ENCODE peak calls at places on chromosomes 13 and 19, in four cellular contexts. V is brain microvascular endothelial cell, Z is aorta, R is upper lobe of right lung. G is an unnamed sample.

GRCh38 chr13:31880849-31881494 is 141.6 kb downstream of the RXFP2 start:
- DNase-seq in R (no peak), V (no peak), Z (no peak), G (no peak)

GRCh38 chr19:18940791-18941627 is at the start of gene HOMER3:
- DNase-seq in Z (peak; percentile 86), R (peak; percentile 91), V (peak; percentile 29), G (peak; percentile 91)

GRCh38 chr13:51137250-51137649 is 26.2 kb upstream of the C13orf42 start:
- DNase-seq in Z (no peak), R (no peak), V (no peak), G (no peak)

GRCh38 chr13:108220042-108220441 is 1.9 kb downstream of the ABHD13 start:
- DNase-seq in V (no peak), Z (no peak), R (no peak), G (no peak)

GRCh38 chr13:44098559-44098958 is 218.9 kb downstream of the LACC1 start:
- DNase-seq in V (no peak), R (no peak), Z (no peak), G (no peak)

GRCh38 chr13:110885516-110885915 is 29.4 kb downstream of the ANKRD10 start:
- DNase-seq in Z (no peak), V (no peak), R (no peak), G (no peak)

GRCh38 chr13:44818016-44818415 is 171.3 kb downstream of the NUFIP1 start:
- DNase-seq in V (no peak), R (no peak), Z (no peak), G (no peak)

GRCh38 chr13:47005761-47006414 is 109.0 kb upstream of the HTR2A start:
- DNase-seq in R (no peak), Z (no peak), V (no peak), G (no peak)

GRCh38 chr13:113836917-113837553 is 26.8 kb downstream of the GAS6 start:
- DNase-seq in R (no peak), Z (peak; percentile 59), V (peak; percentile 81), G (peak; percentile 60)

GRCh38 chr13:97226788-97227627 is 4.9 kb downstream of the MBNL2 start:
- DNase-seq in R (no peak), V (no peak), Z (no peak), G (no peak)

GRCh38 chr19:21588202-21588601 is 82.8 kb downstream of the ZNF429 start:
- DNase-seq in R (no peak), Z (no peak), V (no peak), G (no peak)

GRCh38 chr19:3105641-3106508 is 11.7 kb downstream of the GNA11 start:
- DNase-seq in Z (no peak), R (no peak), V (no peak), G (peak; percentile 68)

GRCh38 chr19:2514981-2515518 is 39.1 kb downstream of the GADD45B start:
- DNase-seq in R (no peak), Z (no peak), V (no peak), G (no peak)

GRCh38 chr13:24381539-24382265 is 72.3 kb downstream of the C1QTNF9 start:
- DNase-seq in R (no peak), Z (no peak), V (no peak), G (no peak)

GRCh38 chr13:18964942-18965341 is 216.7 kb downstream of the TUBA3C start:
- DNase-seq in V (no peak), Z (no peak), R (peak; percentile 56), G (no peak)

GRCh38 chr19:18274303-18274775 is at the start of gene IQCN:
- DNase-seq in R (no peak), V (peak; percentile 29), Z (no peak), G (no peak)

GRCh38 chr19:3112375-3113099 is 18.4 kb downstream of the GNA11 start:
- DNase-seq in V (no peak), R (no peak), Z (no peak), G (peak; percentile 62)

GRCh38 chr13:33639640-33640080 is 178.3 kb upstream of the RFC3 start:
- DNase-seq in Z (no peak), V (no peak), R (no peak), G (no peak)

GRCh38 chr13:39836038-39836437 is 180.6 kb downstream of the COG6 start:
- DNase-seq in V (no peak), Z (no peak), R (no peak), G (no peak)

GRCh38 chr13:99379856-99380255 is 72.7 kb upstream of the GPR183 start:
- DNase-seq in V (no peak), Z (no peak), R (no peak), G (no peak)

GRCh38 chr13:90311929-90312328 is 1035.6 kb upstream of the MIR17HG start:
- DNase-seq in V (no peak), Z (no peak), R (no peak), G (no peak)

GRCh38 chr13:44921931-44922758 is 67.1 kb downstream of the NUFIP1 start:
- DNase-seq in R (no peak), Z (peak; percentile 72), V (peak; percentile 89), G (no peak)

GRCh38 chr19:55075366-55075998 is at the start of gene EPS8L1:
- DNase-seq in Z (no peak), V (no peak), R (peak; percentile 91), G (peak; percentile 96)

GRCh38 chr19:12938536-12939291 is at the start of gene CALR:
- DNase-seq in V (no peak), R (no peak), Z (peak; percentile 65), G (no peak)

GRCh38 chr19:49861541-49862410 is 5.6 kb downstream of the PNKP start:
- DNase-seq in V (no peak), Z (peak; percentile 48), R (no peak), G (peak; percentile 85)

GRCh38 chr19:49859838-49860715 is 7.3 kb downstream of the PNKP start:
- DNase-seq in V (no peak), Z (no peak), R (no peak), G (no peak)

GRCh38 chr19:49860716-49861100 is 6.7 kb downstream of the PNKP start:
- DNase-seq in R (no peak), V (no peak), Z (no peak), G (no peak)

GRCh38 chr19:49862411-49863253 is 4.7 kb downstream of the PNKP start:
- DNase-seq in R (peak; percentile 70), V (no peak), Z (peak; percentile 54), G (no peak)

DNA sequence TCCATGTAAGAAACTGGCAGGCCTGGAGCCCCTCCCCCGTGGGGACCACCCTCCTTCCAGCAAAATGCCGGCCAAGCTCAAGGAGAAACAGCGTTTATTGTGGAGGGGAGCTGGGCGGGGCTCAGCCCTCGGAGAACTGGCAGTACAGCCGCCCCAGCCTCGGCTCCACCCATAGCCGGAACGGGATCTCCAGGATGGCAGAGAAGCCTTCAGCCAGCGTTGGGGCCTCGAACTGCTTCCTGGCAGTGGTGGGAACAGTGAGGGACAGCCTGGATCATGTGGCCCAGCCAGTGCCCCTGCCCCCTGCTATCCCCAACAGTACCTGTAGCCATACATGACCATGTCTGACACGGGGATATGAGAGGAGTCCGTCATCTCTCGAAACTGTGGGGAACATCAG is 6.2 kb downstream of the PNKP start:
- DNase-seq in Z (no peak), V (no peak), R (peak; percentile 72), G (peak; percentile 84)
- H3K36me3 ChIP-seq in Z (no peaks in the 10 kb centered on the region), V (peaks cover 72% of the 10 kb centered on the region), R (peaks cover 72% of the 10 kb centered on the region), G (peaks cover 14% of the 10 kb centered on the region)

GRCh38 chr19:10817291-10818038 is 18.5 kb downstream of the TMED1 start:
- DNase-seq in R (no peak), Z (peak; percentile 89), V (peak; percentile 91), G (peak; percentile 90)
- H3K27ac ChIP-seq in R (peak overlapping the region; percentile 60), Z (peak overlapping the region; percentile 73), V (peak overlapping the region; percentile 88), G (peak overlapping the region; percentile 63)

GRCh38 chr19:1418494-1418775 is 11.0 kb downstream of the DAZAP1 start:
- DNase-seq in V (no peak), Z (no peak), R (no peak), G (no peak)

GRCh38 chr19:1417145-1417544 is 9.8 kb downstream of the DAZAP1 start:
- DNase-seq in Z (no peak), R (no peak), V (peak; percentile 68), G (no peak)

GRCh38 chr19:1418951-1419735 is 11.8 kb downstream of the DAZAP1 start:
- DNase-seq in R (no peak), Z (no peak), V (no peak), G (no peak)

GRCh38 chr19:1416014-1416841 is 8.8 kb downstream of the DAZAP1 start:
- DNase-seq in V (peak; percentile 38), R (no peak), Z (no peak), G (no peak)

DNA sequence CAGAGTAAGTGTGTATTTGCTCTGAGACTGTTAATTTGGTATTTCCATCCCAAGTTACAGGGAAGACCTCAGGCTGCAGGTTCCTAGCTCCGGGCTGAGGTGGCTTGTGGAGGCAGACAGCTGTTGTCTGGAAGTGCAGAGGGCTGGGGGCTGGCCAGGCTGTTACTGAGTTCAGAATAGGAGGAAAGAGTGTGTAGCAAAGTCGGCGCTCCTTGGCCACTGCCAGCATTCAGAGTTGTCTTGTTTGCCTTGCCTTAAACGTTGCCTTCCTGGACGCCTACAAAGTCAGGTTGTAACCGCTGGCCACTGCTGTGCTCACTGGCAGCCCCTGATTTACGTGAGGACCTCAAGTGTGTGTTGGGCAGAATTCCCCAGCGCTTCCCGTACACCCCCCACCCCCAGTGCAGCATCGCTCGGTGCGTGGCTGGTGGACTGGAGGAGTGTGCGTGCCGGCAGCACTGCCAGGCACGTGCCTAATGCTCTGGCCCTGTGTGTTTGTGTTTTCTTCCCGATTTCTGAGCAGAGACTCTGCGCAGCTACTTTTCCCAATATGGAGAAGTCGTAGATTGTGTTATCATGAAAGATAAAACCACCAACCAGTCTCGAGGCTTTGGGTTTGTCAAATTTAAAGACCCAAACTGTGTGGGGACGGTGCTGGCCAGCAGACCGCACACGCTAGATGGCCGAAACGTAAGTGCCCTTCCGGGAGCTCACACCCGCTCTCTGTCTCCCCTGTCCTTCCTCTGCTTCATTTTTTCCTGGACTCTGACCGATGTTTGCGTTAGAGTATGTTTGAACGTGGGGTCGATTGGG is 10.5 kb downstream of the DAZAP1 start:
- DNase-seq in V (no peak), Z (no peak), R (no peak), G (no peak)
- H3K36me3 ChIP-seq in V (peaks cover 48% of the 10 kb centered on the region), Z (no peaks in the 10 kb centered on the region), R (peaks cover 51% of the 10 kb centered on the region), G (peaks cover 32% of the 10 kb centered on the region)

GRCh38 chr19:16381756-16382401 is 57.3 kb downstream of the KLF2 start:
- DNase-seq in Z (peak; percentile 97), R (peak; percentile 67), V (peak; percentile 15), G (peak; percentile 95)

GRCh38 chr19:16383584-16384161 is 59.0 kb downstream of the KLF2 start:
- DNase-seq in R (no peak), Z (peak; percentile 47), V (no peak), G (peak; percentile 84)

GRCh38 chr19:16384688-16385087 is 60.1 kb downstream of the KLF2 start:
- DNase-seq in V (no peak), R (no peak), Z (peak; percentile 37), G (peak; percentile 66)

GRCh38 chr19:16380943-16381755 is 56.5 kb downstream of the KLF2 start:
- DNase-seq in Z (peak; percentile 46), R (no peak), V (no peak), G (peak; percentile 70)

DNA sequence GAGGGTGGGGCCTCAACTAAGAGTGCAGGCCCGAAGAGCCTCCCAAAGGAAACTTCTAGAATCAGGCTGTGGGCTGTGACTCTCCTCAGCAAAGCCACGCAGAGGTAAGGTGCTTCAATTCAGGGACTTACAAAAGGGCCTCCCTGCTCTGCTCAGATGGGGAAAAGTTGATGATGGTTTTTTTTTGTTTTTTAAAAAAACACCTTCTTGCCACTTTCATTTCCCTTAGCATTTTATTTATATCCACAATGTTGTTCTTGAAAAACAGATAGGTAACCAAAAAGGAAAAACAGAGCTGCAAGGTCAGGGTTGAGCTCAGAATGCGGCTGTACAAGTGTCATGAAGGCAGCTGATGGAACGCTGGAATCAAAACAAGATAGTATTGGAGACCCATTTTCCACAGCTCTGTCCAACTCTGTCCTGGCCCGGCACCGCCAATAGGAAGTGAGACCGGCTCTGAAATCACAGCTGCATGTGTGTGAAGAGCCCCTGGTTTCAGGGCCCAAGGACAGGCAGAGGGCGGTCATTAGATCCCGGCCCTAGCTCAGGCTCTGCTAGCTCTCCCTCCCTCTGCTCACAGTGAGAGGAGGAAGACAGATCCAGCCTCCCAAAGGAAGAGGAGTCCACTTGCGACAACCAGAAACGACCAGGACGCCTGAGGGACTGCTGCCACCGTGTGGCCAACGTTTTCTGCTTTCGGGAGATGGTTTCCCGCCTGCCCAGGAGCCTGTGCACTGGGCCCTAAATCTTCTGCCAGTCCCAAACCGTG is 58.3 kb downstream of the KLF2 start:
- DNase-seq in R (peak; percentile 87), V (peak; percentile 76), Z (peak; percentile 92), G (peak; percentile 93)
- H3K27ac ChIP-seq in R (peak overlapping the region; percentile 80), V (no peak overlapping the region), Z (peak overlapping the region; percentile 95), G (peak overlapping the region; percentile 87)

G was measured in kidney.